ENCODE peak calls at places on chromosomes 16 and 17, in four cellular contexts. H is lower leg skin, M is testis, U is ascending aorta. C is an unnamed sample.

GRCh38 chr16:3879887-3880564 is 487 bp downstream of the CREBBP start:
- DNase-seq in H (peak), M (peak), U (peak), C (peak)

GRCh38 chr17:16820979-16821543 is 131.0 kb downstream of the CCDC144A start:
- DNase-seq in H (no peak), M (no peak), U (no peak), C (no peak)

GRCh38 chr16:11658896-11659708 is 9.2 kb upstream of the SNN start:
- DNase-seq in H (no peak), M (no peak), U (no peak), C (no peak)

GRCh38 chr17:2724783-2725164 is 13.2 kb upstream of the CLUH start:
- DNase-seq in H (no peak), M (peak), U (no peak), C (no peak)

GRCh38 chr17:62080647-62081046 is 15.6 kb upstream of the MED13 start:
- DNase-seq in H (no peak), M (no peak), U (no peak), C (no peak)

GRCh38 chr16:47213761-47214440 is 70.2 kb upstream of the NETO2 start:
- DNase-seq in H (no peak), M (no peak), U (no peak), C (no peak)

GRCh38 chr17:80678621-80679020 is 134.0 kb downstream of the RPTOR start:
- DNase-seq in H (no peak), M (no peak), U (no peak), C (no peak)

GRCh38 chr16:26317885-26318284 is 626.1 kb downstream of the HS3ST4 start:
- DNase-seq in H (no peak), M (no peak), U (no peak), C (no peak)

GRCh38 chr17:8623591-8623990 is 6.9 kb downstream of the MYH10 start:
- DNase-seq in H (no peak), M (no peak), U (no peak), C (no peak)

GRCh38 chr17:82583720-82584234 is 64.2 kb downstream of the FOXK2 start:
- DNase-seq in H (peak), M (no peak), U (no peak), C (no peak)

GRCh38 chr17:42266918-42267766 is 9.0 kb downstream of the STAT5B start:
- DNase-seq in H (no peak), M (no peak), U (no peak), C (peak)

GRCh38 chr17:50758989-50759544 is 8.3 kb downstream of the ANKRD40CL start:
- DNase-seq in H (no peak), M (no peak), U (no peak), C (no peak)

GRCh38 chr17:3960764-3961163 is 3.5 kb downstream of the ATP2A3 start:
- DNase-seq in H (no peak), M (peak), U (no peak), C (no peak)

GRCh38 chr16:14300631-14301149 is 229.6 kb downstream of the MRTFB start:
- DNase-seq in H (peak), M (peak), U (peak), C (peak)

GRCh38 chr17:43634681-43635125 is 27.0 kb downstream of the MEOX1 start:
- DNase-seq in H (no peak), M (no peak), U (no peak), C (no peak)

GRCh38 chr17:70375406-70375805 is 206.1 kb downstream of the KCNJ2 start:
- DNase-seq in H (no peak), M (no peak), U (no peak), C (no peak)

GRCh38 chr17:17236295-17237025 is 508 bp downstream of the FLCN start:
- DNase-seq in H (peak), M (no peak), U (no peak), C (no peak)

GRCh38 chr16:70508752-70509151 is 14.6 kb downstream of the COG4 start:
- DNase-seq in H (no peak), M (no peak), U (no peak), C (no peak)

GRCh38 chr17:39596543-39597267 is 11.0 kb downstream of the NEUROD2 start:
- DNase-seq in H (no peak), M (no peak), U (no peak), C (no peak)

GRCh38 chr17:38463451-38463858 is 35.2 kb downstream of the ARHGAP23 start:
- DNase-seq in H (peak), M (peak), U (peak), C (peak)

GRCh38 chr16:24971718-24972117 is 43.5 kb downstream of the ARHGAP17 start:
- DNase-seq in H (no peak), M (no peak), U (peak), C (no peak)

GRCh38 chr17:14779236-14779635 is 478.4 kb downstream of the HS3ST3B1 start:
- DNase-seq in H (no peak), M (no peak), U (no peak), C (no peak)

GRCh38 chr17:73170324-73170723 is 5.5 kb downstream of the SSTR2 start:
- DNase-seq in H (no peak), M (no peak), U (no peak), C (no peak)

GRCh38 chr17:2903193-2903974 is 107.1 kb downstream of the RAP1GAP2 start:
- DNase-seq in H (no peak), M (no peak), U (no peak), C (no peak)

GRCh38 chr16:61792194-61792904 is 243.9 kb downstream of the CDH8 start:
- DNase-seq in H (no peak), M (no peak), U (no peak), C (no peak)

GRCh38 chr17:42699415-42699740 is 17.0 kb downstream of the CNTNAP1 start:
- DNase-seq in H (peak), M (no peak), U (no peak), C (no peak)

GRCh38 chr17:77770331-77771105 is 188.0 kb upstream of the TNRC6C start:
- DNase-seq in H (no peak), M (no peak), U (no peak), C (no peak)

GRCh38 chr17:48457080-48457836 is 27.2 kb upstream of the SKAP1 start:
- DNase-seq in H (peak), M (peak), U (peak), C (peak)

GRCh38 chr17:16328997-16329396 is 24.3 kb downstream of the CENPV start:
- DNase-seq in H (no peak), M (no peak), U (no peak), C (no peak)

GRCh38 chr17:56169621-56170020 is 16.3 kb downstream of the ANKFN1 start:
- DNase-seq in H (no peak), M (no peak), U (no peak), C (no peak)

GRCh38 chr16:24075929-24076716 is 180.0 kb upstream of the CACNG3 start:
- DNase-seq in H (no peak), M (no peak), U (no peak), C (no peak)

GRCh38 chr17:39083270-39083669 is 68.2 kb downstream of the PLXDC1 start:
- DNase-seq in H (no peak), M (no peak), U (no peak), C (no peak)

GRCh38 chr17:79808763-79809529 is 12.1 kb upstream of the CBX8 start:
- DNase-seq in H (no peak), M (no peak), U (no peak), C (no peak)

GRCh38 chr17:59651346-59651745 is 31.7 kb downstream of the CLTC start:
- DNase-seq in H (no peak), M (no peak), U (no peak), C (no peak)

GRCh38 chr17:18191071-18191667 is 7.5 kb downstream of the ALKBH5 start:
- DNase-seq in H (no peak), M (no peak), U (no peak), C (peak)

GRCh38 chr17:73657473-73658116 is 13.3 kb upstream of the SDK2 start:
- DNase-seq in H (no peak), M (peak), U (no peak), C (no peak)

GRCh38 chr17:63675231-63675606 is 24.7 kb downstream of the LIMD2 start:
- DNase-seq in H (no peak), M (no peak), U (no peak), C (no peak)

GRCh38 chr17:81046770-81047359 is 11.9 kb downstream of the BAIAP2 start:
- DNase-seq in H (no peak), M (no peak), U (no peak), C (no peak)

GRCh38 chr17:74758846-74759163 is 10.4 kb downstream of the NHERF1 start:
- DNase-seq in H (no peak), M (no peak), U (no peak), C (no peak)
- H3K4me3 ChIP-seq in H (no peak), M (no peak), U (no peak), C (no peak)

GRCh38 chr17:68293490-68294195 is 2.3 kb downstream of the ARSG start:
- DNase-seq in H (no peak), M (no peak), U (no peak), C (no peak)
- H3K4me3 ChIP-seq in H (no peak), M (no peak), U (no peak), C (no peak)

GRCh38 chr16:1378087-1378803 is 26.5 kb downstream of the GNPTG start:
- DNase-seq in H (no peak), M (no peak), U (no peak), C (no peak)
- H3K4me3 ChIP-seq in H (no peak), M (no peak), U (peak), C (peak)

GRCh38 chr16:30088832-30089624 is 2.7 kb downstream of the TBX6 start:
- DNase-seq in H (peak), M (no peak), U (no peak), C (no peak)

GRCh38 chr16:30088237-30088831 is 3.4 kb downstream of the TBX6 start:
- DNase-seq in H (peak), M (no peak), U (no peak), C (no peak)

GRCh38 chr16:30092373-30093010 is 768 bp upstream of the TBX6 start:
- DNase-seq in H (peak), M (peak), U (peak), C (peak)

GRCh38 chr16:30091474-30092372 is at the start of gene TBX6:
- DNase-seq in H (peak), M (peak), U (peak), C (peak)

DNA sequence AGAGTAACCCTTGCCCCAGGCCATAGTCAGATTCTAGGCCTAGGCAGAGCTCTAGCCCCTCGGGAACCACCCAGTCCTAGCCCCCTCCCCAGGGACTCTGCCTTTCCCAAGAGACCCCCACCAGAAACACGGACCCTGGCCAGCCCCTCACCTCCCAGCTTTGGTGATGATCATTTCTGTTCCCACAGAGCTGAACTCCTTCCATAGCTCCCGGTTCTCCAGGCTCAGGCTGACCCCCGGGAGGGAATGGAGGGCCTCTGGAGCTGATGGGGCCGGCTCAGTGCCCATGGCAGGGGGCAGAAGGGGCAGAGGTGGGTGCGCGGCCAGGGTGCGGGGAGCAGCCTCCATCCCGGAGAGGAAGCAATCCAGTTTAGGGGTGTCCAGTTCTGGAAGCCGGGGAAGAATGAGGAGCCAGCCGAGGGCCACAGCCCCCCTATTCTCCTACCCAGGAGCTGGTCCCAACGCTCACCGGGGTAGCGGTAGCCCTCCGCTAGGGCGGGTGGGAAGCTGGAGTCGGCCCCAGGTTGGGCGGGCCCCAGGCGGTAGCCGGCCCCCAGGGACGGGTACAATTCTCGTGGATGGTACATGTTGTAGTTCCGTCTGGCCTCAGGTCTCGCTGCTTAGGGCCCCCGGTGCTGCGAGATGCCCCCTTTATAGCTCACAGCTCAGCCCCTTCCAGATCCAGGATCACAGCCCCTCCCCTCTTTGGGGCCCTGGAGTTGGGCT is 954 bp downstream of the TBX6 start:
- DNase-seq in H (peak), M (no peak), U (no peak), C (no peak)
- H3K4me3 ChIP-seq in H (no peak), M (peak), U (peak), C (peak)